ENCODE peak calls at places on chromosomes 12 and 14, in four cellular contexts. One of them, this sample, is unnamed.

GRCh38 chr12:84497819-84498218 is 414.8 kb downstream of the SLC6A15 start:
- DNase-seq in Panc1: no peak
- DNase-seq in WERI-Rb-1: no peak
- DNase-seq in lung: no peak
- DNase-seq in this sample: peak; percentile 30

GRCh38 chr12:25023808-25024207 is 74.9 kb upstream of the BCAT1 start:
- DNase-seq in WERI-Rb-1: no peak
- DNase-seq in lung: no peak
- DNase-seq in Panc1: no peak
- DNase-seq in this sample: no peak

GRCh38 chr14:22428681-22429315 is 160.2 kb downstream of the DAD1 start:
- DNase-seq in lung: no peak
- DNase-seq in Panc1: no peak
- DNase-seq in WERI-Rb-1: no peak
- DNase-seq in this sample: peak; percentile 59

GRCh38 chr12:28278499-28278898 is 88.2 kb downstream of the CCDC91 start:
- DNase-seq in lung: no peak
- DNase-seq in WERI-Rb-1: no peak
- DNase-seq in Panc1: no peak
- DNase-seq in this sample: no peak

GRCh38 chr12:26940820-26941219 is 2.5 kb downstream of the FGFR1OP2 start:
- DNase-seq in lung: no peak
- DNase-seq in Panc1: no peak
- DNase-seq in WERI-Rb-1: no peak
- DNase-seq in this sample: peak; percentile 42

GRCh38 chr14:25032092-25032784 is 17.7 kb downstream of the STXBP6 start:
- DNase-seq in WERI-Rb-1: no peak
- DNase-seq in lung: no peak
- DNase-seq in Panc1: no peak
- DNase-seq in this sample: no peak

GRCh38 chr12:65121049-65121955 is at the start of gene WIF1:
- DNase-seq in WERI-Rb-1: peak; percentile 56
- DNase-seq in lung: peak; percentile 74
- DNase-seq in Panc1: no peak
- DNase-seq in this sample: no peak

GRCh38 chr12:125549171-125549570 is 483.9 kb downstream of the AACS start:
- DNase-seq in lung: no peak
- DNase-seq in WERI-Rb-1: no peak
- DNase-seq in Panc1: no peak
- DNase-seq in this sample: no peak

GRCh38 chr12:127926004-127926403 is 341.0 kb upstream of the TMEM132C start:
- DNase-seq in lung: no peak
- DNase-seq in WERI-Rb-1: peak; percentile 33
- DNase-seq in Panc1: no peak
- DNase-seq in this sample: peak; percentile 72

GRCh38 chr14:91047174-91047753 is 13.2 kb downstream of the RPS6KA5 start:
- DNase-seq in Panc1: no peak
- DNase-seq in lung: no peak
- DNase-seq in WERI-Rb-1: no peak
- DNase-seq in this sample: no peak

GRCh38 chr12:100404769-100405407 is 48.0 kb downstream of the SLC17A8 start:
- DNase-seq in Panc1: peak; percentile 10
- DNase-seq in lung: peak; percentile 61
- DNase-seq in WERI-Rb-1: peak; percentile 76
- DNase-seq in this sample: peak; percentile 12

GRCh38 chr14:75022655-75023054 is 19.9 kb downstream of the EIF2B2 start:
- DNase-seq in WERI-Rb-1: peak; percentile 34
- DNase-seq in lung: no peak
- DNase-seq in Panc1: no peak
- DNase-seq in this sample: no peak

GRCh38 chr14:23145794-23146422 is 26.9 kb upstream of the CEBPE start:
- DNase-seq in Panc1: no peak
- DNase-seq in WERI-Rb-1: peak; percentile 38
- DNase-seq in lung: no peak
- DNase-seq in this sample: no peak

GRCh38 chr12:78865297-78865955 is 852 bp downstream of the SYT1 start:
- DNase-seq in lung: no peak
- DNase-seq in Panc1: no peak
- DNase-seq in WERI-Rb-1: peak; percentile 20
- DNase-seq in this sample: peak; percentile 25

GRCh38 chr12:113333877-113334785 is 778 bp downstream of the SLC8B1 start:
- DNase-seq in WERI-Rb-1: no peak
- DNase-seq in Panc1: no peak
- DNase-seq in lung: peak; percentile 43
- DNase-seq in this sample: peak; percentile 5

GRCh38 chr14:33564774-33565630 is 385.9 kb downstream of the EGLN3 start:
- DNase-seq in Panc1: no peak
- DNase-seq in lung: no peak
- DNase-seq in WERI-Rb-1: no peak
- DNase-seq in this sample: peak; percentile 61

GRCh38 chr14:69072584-69072983 is 80.3 kb downstream of the DCAF5 start:
- DNase-seq in Panc1: no peak
- DNase-seq in WERI-Rb-1: no peak
- DNase-seq in lung: no peak
- DNase-seq in this sample: no peak

GRCh38 chr12:102022286-102022685 is 39.5 kb downstream of the WASHC3 start:
- DNase-seq in Panc1: no peak
- DNase-seq in WERI-Rb-1: no peak
- DNase-seq in lung: no peak
- DNase-seq in this sample: no peak

GRCh38 chr14:97657609-97658008 is 860.4 kb downstream of the VRK1 start:
- DNase-seq in lung: no peak
- DNase-seq in WERI-Rb-1: no peak
- DNase-seq in Panc1: no peak
- DNase-seq in this sample: no peak

GRCh38 chr14:76924363-76925151 is 98.3 kb downstream of the LRRC74A start:
- DNase-seq in lung: no peak
- DNase-seq in WERI-Rb-1: no peak
- DNase-seq in Panc1: no peak
- DNase-seq in this sample: no peak

GRCh38 chr14:98290596-98290995 is 981.4 kb downstream of the BCL11B start:
- DNase-seq in WERI-Rb-1: no peak
- DNase-seq in lung: no peak
- DNase-seq in Panc1: no peak
- DNase-seq in this sample: no peak

GRCh38 chr14:24065408-24065807 is 6.0 kb upstream of the CPNE6 start:
- DNase-seq in lung: no peak
- DNase-seq in WERI-Rb-1: no peak
- DNase-seq in Panc1: no peak
- DNase-seq in this sample: no peak

GRCh38 chr12:119994892-119995658 is 6.0 kb downstream of the BICDL1 start:
- DNase-seq in WERI-Rb-1: no peak
- DNase-seq in Panc1: no peak
- DNase-seq in lung: no peak
- DNase-seq in this sample: no peak

GRCh38 chr12:4274396-4274959 is 916 bp downstream of the CCND2 start:
- DNase-seq in lung: no peak
- DNase-seq in Panc1: no peak
- DNase-seq in WERI-Rb-1: no peak
- DNase-seq in this sample: no peak

GRCh38 chr12:89960011-89960507 is 251.4 kb upstream of the ATP2B1 start:
- DNase-seq in Panc1: no peak
- DNase-seq in WERI-Rb-1: no peak
- DNase-seq in lung: no peak
- DNase-seq in this sample: no peak

GRCh38 chr12:87150969-87151662 is 878.1 kb downstream of the C12orf50 start:
- DNase-seq in lung: no peak
- DNase-seq in Panc1: no peak
- DNase-seq in WERI-Rb-1: peak; percentile 34
- DNase-seq in this sample: no peak

GRCh38 chr12:75556306-75556899 is 45.0 kb upstream of the KRR1 start:
- DNase-seq in WERI-Rb-1: no peak
- DNase-seq in Panc1: no peak
- DNase-seq in lung: no peak
- DNase-seq in this sample: no peak

DNA sequence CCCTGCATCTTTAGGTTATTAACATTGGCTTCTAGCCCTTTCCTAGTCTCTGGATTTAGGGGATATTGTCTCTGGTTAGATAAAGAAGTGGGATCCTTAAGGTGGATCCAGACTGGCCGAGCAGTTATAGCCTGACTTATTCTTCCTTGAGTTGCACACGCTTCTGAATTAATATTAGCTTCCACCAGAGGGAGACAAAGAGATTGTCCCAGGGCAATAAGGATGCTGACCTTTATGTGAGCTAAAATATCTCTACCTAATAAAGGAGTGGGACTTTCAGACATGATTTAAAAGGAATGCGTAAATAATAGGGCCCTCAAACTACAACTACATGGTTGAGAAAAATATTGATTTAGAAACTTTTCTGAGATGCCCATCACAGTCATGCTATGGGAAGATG is 139.7 kb downstream of the SLCO1B3 start:
- DNase-seq in Panc1: peak; percentile 7
- DNase-seq in lung: no peak
- DNase-seq in WERI-Rb-1: no peak
- DNase-seq in this sample: peak; percentile 15
- TF ChIP-seq CTCF in Panc1: peak; percentile 33
- TF ChIP-seq CTCF in lung: no peak
- TF ChIP-seq CTCF in WERI-Rb-1: peak; percentile 5
- TF ChIP-seq CTCF in this sample: peak; percentile 30

GRCh38 chr12:53044052-53044581 is 5.7 kb upstream of the TNS2 start:
- DNase-seq in Panc1: no peak
- DNase-seq in WERI-Rb-1: no peak
- DNase-seq in lung: no peak
- DNase-seq in this sample: no peak

GRCh38 chr12:53046655-53047220 is 3.1 kb upstream of the TNS2 start:
- DNase-seq in lung: peak; percentile 88
- DNase-seq in Panc1: no peak
- DNase-seq in WERI-Rb-1: peak; percentile 79
- DNase-seq in this sample: peak; percentile 88

GRCh38 chr12:53047221-53048032 is 2.4 kb upstream of the TNS2 start:
- DNase-seq in lung: peak; percentile 76
- DNase-seq in Panc1: no peak
- DNase-seq in WERI-Rb-1: peak; percentile 52
- DNase-seq in this sample: peak; percentile 79

GRCh38 chr12:53044896-53045571 is 4.8 kb upstream of the TNS2 start:
- DNase-seq in lung: no peak
- DNase-seq in Panc1: no peak
- DNase-seq in WERI-Rb-1: no peak
- DNase-seq in this sample: no peak

DNA sequence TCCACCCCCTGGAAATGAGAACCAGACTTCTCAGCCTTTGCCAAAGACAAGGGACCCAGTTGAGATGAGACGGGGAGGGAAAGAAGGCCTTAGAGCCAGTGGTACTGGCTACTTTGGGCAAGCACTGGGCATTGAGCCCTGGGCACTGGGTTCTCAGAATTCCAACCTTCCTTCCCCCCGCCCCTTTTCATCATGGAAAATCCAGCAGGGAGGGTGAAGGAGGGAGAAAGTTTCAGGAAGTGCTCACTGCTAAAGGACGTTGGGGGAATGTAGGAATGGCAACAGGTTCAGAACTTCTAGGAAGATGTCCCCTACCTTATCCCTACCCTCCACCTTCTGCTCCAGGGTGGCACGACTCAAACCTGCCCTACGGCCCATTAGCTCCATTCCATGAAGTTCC is 4.2 kb upstream of the TNS2 start:
- DNase-seq in WERI-Rb-1: no peak
- DNase-seq in lung: no peak
- DNase-seq in Panc1: no peak
- DNase-seq in this sample: peak; percentile 72
- H3K4me3 ChIP-seq in WERI-Rb-1: peak overlapping the region; percentile 64
- H3K4me3 ChIP-seq in lung: no peak overlapping the region
- H3K4me3 ChIP-seq in Panc1: no peak overlapping the region
- H3K4me3 ChIP-seq in this sample: peak overlapping the region; percentile 89

GRCh38 chr12:42612258-42612608 is 22.7 kb upstream of the PRICKLE1 start:
- DNase-seq in Panc1: no peak
- DNase-seq in lung: no peak
- DNase-seq in WERI-Rb-1: no peak
- DNase-seq in this sample: peak; percentile 67
- TF ChIP-seq CTCF in Panc1: no peak
- TF ChIP-seq CTCF in lung: no peak
- TF ChIP-seq CTCF in WERI-Rb-1: no peak
- TF ChIP-seq CTCF in this sample: no peak

DNA sequence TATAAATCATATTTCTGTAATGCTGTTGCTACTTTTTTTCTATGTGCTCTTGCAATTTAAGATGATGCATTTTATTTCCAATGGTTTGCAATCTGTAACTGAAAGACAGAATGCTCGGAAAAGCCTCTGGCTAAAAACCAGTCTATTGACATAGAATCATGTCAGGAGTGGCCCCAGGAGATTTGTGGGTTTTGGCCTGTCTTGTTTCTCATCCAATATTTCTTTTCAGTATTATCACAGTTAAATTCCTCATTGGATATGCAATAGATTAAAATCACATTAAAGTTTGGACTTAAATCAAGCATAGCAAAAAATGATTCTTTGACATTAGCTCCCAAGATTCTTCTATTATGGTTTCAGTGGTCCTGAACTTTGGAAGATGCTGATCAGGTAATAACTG is 19.1 kb upstream of the SLC38A2 start:
- DNase-seq in lung: no peak
- DNase-seq in Panc1: no peak
- DNase-seq in WERI-Rb-1: no peak
- DNase-seq in this sample: peak; percentile 98
- H3K4me3 ChIP-seq in lung: no peak overlapping the region
- H3K4me3 ChIP-seq in Panc1: no peak overlapping the region
- H3K4me3 ChIP-seq in WERI-Rb-1: no peak overlapping the region
- H3K4me3 ChIP-seq in this sample: no peak overlapping the region

DNA sequence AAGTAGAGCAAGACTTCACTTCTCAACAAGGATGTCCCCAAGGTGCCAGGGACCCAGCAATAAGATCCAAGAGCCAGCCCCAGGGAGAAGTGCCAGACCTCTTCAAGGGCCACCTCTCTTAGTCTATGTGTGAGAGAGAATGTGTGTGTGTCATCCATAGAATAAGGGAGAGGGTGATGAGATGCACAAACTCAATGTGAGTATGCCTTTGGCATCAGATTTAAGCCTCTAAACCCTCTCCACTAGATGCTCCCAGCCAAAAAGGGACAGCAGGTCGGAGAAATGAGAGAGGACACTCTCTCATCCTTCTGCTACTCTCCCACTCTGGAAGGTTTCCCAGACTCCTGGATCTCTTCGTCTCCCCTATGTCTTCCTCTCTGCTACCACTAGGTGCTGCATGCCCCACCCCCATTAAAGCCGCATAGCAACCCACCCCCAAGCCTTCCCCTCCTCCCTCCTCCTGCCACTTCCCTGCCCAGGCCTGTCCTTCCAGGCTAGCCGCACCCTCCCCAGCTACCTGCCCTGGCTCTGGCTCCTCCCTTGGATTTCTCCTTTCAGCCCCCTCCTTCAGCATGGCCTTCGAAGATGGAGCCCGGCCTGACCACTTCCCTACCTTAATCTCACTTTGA is 7.6 kb downstream of the RARG start:
- DNase-seq in WERI-Rb-1: peak; percentile 93
- DNase-seq in Panc1: no peak
- DNase-seq in lung: no peak
- DNase-seq in this sample: no peak
- TF ChIP-seq CTCF in WERI-Rb-1: peak; percentile 61
- TF ChIP-seq CTCF in Panc1: no peak
- TF ChIP-seq CTCF in lung: no peak
- TF ChIP-seq CTCF in this sample: peak; percentile 27

DNA sequence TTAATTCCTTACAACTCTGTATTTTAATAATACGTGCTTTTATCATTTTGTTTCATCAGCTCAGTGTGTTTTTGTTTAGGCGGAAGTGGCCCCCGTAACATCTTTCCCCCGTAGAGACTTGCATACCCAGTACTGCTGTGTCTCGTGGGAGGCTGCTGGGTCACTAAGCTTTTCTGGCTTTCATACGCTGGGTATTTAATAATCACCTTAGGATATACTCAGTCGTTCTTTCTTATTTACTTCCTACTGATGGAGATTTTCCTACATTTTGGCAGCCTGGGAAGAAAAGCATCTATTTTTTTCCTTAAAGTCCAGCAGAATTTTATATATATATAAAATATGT is 26.6 kb downstream of the SFSWAP start:
- DNase-seq in lung: no peak
- DNase-seq in Panc1: no peak
- DNase-seq in WERI-Rb-1: no peak
- DNase-seq in this sample: no peak
- H3K4me3 ChIP-seq in lung: no peak overlapping the region
- H3K4me3 ChIP-seq in Panc1: peak overlapping the region; percentile 21
- H3K4me3 ChIP-seq in WERI-Rb-1: no peak overlapping the region
- H3K4me3 ChIP-seq in this sample: no peak overlapping the region